ENCODE peak calls at places on chromosome 11, in eight cellular contexts. A is psoas muscle, P is fibroblast of lung, Z is pancreas, L is heart right ventricle, W is heart left ventricle, Q is thoracic aorta, U is right lobe of liver. B is an unnamed sample.
A peak's percentile ranks its signal among the peaks of the same experiment; 100 is the strongest.

GRCh38 chr11:106786251-106786650 is 232.0 kb downstream of the GUCY1A2 start:
- DNase-seq in A (no peak), U (no peak), P (peak; percentile 16), Q (no peak), W (no peak), Z (no peak), L (no peak), B (no peak)

GRCh38 chr11:1230121-1230455 is 7.2 kb downstream of the MUC5B start:
- DNase-seq in Q (no peak), U (peak; percentile 4), A (peak; percentile 2), W (no peak), P (no peak), L (no peak), Z (peak; percentile 58), B (no peak)

GRCh38 chr11:13207665-13208594 is 69.7 kb upstream of the BMAL1 start:
- DNase-seq in A (peak; percentile 19), L (no peak), Q (no peak), P (peak; percentile 88), U (peak; percentile 27), Z (no peak), W (peak; percentile 21), B (no peak)

GRCh38 chr11:77752518-77752917 is 68.0 kb downstream of the RSF1 start:
- DNase-seq in Z (no peak), U (no peak), P (peak; percentile 5), Q (no peak), L (peak; percentile 50), W (peak; percentile 43), A (no peak), B (no peak)

GRCh38 chr11:67423891-67424613 is 4.2 kb upstream of the RPS6KB2 start:
- DNase-seq in A (no peak), Z (peak; percentile 71), U (no peak), W (no peak), P (no peak), L (no peak), Q (no peak), B (no peak)

GRCh38 chr11:9601876-9602199 is 28.4 kb downstream of the WEE1 start:
- DNase-seq in Z (no peak), A (no peak), U (no peak), L (no peak), Q (no peak), P (no peak), W (no peak), B (no peak)

GRCh38 chr11:65717906-65718305 is 2.7 kb downstream of the RNASEH2C start:
- DNase-seq in Z (no peak), Q (no peak), A (no peak), W (no peak), P (no peak), U (no peak), L (no peak), B (no peak)

GRCh38 chr11:16536513-16536912 is 180.2 kb upstream of the SOX6 start:
- DNase-seq in U (peak; percentile 10), L (no peak), P (no peak), Z (peak; percentile 27), Q (no peak), W (no peak), A (no peak), B (no peak)

GRCh38 chr11:113449743-113450142 is 25.5 kb downstream of the DRD2 start:
- DNase-seq in Z (no peak), L (no peak), P (no peak), W (no peak), A (no peak), U (no peak), Q (no peak), B (no peak)

DNA sequence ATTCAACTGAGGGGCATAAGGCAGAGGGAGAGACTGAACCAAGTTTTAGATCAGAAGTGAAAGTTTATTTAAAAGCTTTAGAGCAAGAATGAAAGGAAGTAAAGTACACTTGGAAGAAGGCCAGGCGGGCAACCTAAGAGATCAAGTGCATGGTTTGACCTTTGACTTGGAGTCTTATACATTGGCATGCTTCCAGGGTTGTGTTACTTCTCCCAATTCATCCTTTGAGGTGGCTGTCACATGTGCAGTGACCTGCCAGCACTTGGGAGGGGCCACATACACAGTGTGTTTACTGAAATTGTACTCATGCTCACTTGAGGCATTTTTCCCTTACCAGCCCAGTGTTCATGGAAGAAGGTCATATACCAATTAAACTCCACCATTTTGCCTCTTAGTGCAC is 30.4 kb downstream of the CYP2R1 start:
- DNase-seq in W (no peak), A (no peak), U (peak; percentile 34), Z (no peak), Q (no peak), P (no peak), L (no peak), B (peak; percentile 32)
- H3K36me3 ChIP-seq in W (no peaks in the 10 kb centered on the region), A (no peaks in the 10 kb centered on the region), U (no peaks in the 10 kb centered on the region), Z (no peaks in the 10 kb centered on the region), Q (no peaks in the 10 kb centered on the region), P (no peaks in the 10 kb centered on the region), L (peaks cover 10% of the 10 kb centered on the region), B (peaks cover 7% of the 10 kb centered on the region)

GRCh38 chr11:68651985-68652682 is 32.2 kb upstream of the GAL start:
- DNase-seq in W (no peak), A (no peak), P (no peak), Z (no peak), Q (no peak), L (no peak), U (no peak), B (no peak)
- TF ChIP-seq CTCF in W (no peak), A (no peak), P (no peak), Z (no peak), Q (no peak), L (no peak), U (no peak), B (no peak)

GRCh38 chr11:120529214-120529613 is 17.7 kb downstream of the GRIK4 start:
- DNase-seq in Q (no peak), P (no peak), W (no peak), U (no peak), L (no peak), A (no peak), Z (peak; percentile 10), B (no peak)

GRCh38 chr11:120532511-120533196 is 21.1 kb downstream of the GRIK4 start:
- DNase-seq in A (no peak), P (peak; percentile 62), W (no peak), Z (no peak), L (no peak), Q (no peak), U (no peak), B (no peak)

GRCh38 chr11:120536091-120536796 is 24.7 kb downstream of the GRIK4 start:
- DNase-seq in U (no peak), W (no peak), P (no peak), Q (no peak), A (no peak), L (no peak), Z (no peak), B (no peak)

GRCh38 chr11:120528749-120529148 is 17.2 kb downstream of the GRIK4 start:
- DNase-seq in W (no peak), L (no peak), Z (no peak), U (no peak), Q (no peak), A (no peak), P (no peak), B (no peak)

DNA sequence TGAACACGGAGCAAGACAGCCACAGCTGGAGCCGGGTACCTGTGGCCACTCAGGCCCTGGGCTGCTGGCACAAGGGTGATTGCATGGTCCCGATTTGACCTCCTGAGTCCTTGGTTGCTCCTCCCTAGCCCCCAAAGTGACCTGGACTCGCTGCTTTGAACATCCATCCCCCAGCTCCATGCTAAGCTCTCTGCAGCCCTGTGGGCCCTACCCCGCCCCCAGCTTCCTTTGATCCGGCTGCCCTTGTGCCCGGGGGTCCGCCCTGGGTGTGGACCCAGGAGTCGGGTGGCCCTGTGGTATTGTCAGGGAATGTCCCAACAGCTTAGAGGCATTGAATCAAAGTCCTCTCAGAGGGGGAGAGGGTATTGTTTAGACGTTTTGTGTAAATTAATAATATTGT is 20.5 kb downstream of the GRIK4 start:
- DNase-seq in L (no peak), W (no peak), P (no peak), Z (no peak), A (no peak), U (no peak), Q (no peak), B (no peak)
- H3K4me1 ChIP-seq in L (no peaks in the 10 kb centered on the region), W (no peaks in the 10 kb centered on the region), P (no peaks in the 10 kb centered on the region), Z (no peaks in the 10 kb centered on the region), A (no peaks in the 10 kb centered on the region), U (no peaks in the 10 kb centered on the region), Q (no peaks in the 10 kb centered on the region), B (peaks cover 4% of the 10 kb centered on the region)

DNA sequence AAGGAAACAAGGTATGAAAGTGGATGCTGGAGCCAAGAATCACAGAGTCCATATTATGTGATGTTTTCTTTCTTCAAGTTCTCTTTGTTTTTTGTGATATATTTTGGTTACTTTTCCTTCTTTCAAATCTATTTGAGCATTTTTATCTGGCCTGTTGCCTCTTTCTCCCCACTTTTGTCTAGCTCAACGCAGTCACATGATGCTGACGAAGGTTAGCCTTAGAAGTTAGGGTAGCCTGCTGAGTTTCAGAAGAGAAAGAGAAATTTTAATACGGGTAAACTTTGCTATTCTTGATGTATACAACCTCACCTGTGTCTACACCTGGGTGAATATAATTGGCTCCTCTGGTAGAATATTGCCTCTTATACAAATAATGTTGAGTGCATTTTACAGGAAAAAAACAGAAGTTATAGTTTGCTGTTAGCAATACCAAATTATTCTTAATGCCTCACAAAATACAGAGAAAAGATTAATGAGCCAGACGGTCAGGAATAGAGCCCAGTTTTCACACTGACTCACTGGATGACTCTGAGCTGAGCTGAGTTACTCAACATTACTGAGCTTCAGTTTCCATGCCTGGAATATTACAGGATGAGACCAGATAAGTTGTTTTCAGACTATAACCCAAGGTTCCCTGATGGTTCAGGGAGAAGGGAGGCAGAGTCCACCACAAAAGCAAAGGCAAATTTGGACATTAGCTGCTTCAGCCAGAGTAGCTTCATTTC is 161.6 kb upstream of the BDNF start:
- DNase-seq in Q (no peak), W (no peak), P (peak; percentile 90), A (no peak), L (no peak), U (no peak), Z (no peak), B (no peak)
- H3K36me3 ChIP-seq in Q (no peaks in the 10 kb centered on the region), W (no peaks in the 10 kb centered on the region), P (no peaks in the 10 kb centered on the region), A (no peaks in the 10 kb centered on the region), L (no peaks in the 10 kb centered on the region), U (no peaks in the 10 kb centered on the region), Z (no peaks in the 10 kb centered on the region), B (no peaks in the 10 kb centered on the region)

DNA sequence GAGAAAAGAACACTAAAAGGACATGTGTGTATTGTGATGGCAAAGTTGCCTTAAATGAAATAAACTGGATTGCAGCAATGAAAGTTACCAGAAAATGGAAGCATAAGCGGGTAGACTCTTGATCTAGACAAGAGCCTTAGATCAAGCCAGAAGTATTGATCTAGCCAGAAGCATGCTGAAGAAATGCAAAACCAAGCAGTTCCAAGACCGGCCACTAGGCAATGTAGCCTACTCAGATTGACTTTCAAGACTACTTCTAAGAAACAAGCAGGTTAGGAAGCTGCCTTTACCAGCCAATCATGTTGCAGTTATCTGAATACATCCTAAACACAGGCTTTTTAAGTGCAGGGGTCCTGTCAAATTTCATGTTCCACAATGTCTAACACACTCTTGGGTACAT is 54.6 kb downstream of the KCNA4 start:
- DNase-seq in L (no peak), W (no peak), Z (no peak), U (no peak), Q (no peak), P (no peak), A (no peak), B (no peak)
- TF ChIP-seq CTCF in L (peak; percentile 38), W (peak; percentile 5), Z (no peak), U (no peak), Q (peak; percentile 16), P (peak; percentile 4), A (no peak), B (no peak)